ENCODE peak calls at places on chromosomes 12 and 14, in ten cellular contexts. X is fibroblast of the conjunctiva; F is HEK293T; V is activated CD4-positive, alpha-beta T cell treated with anti-CD3 and anti-CD28 coated beads, Interleukin-2, amount 50 U/mL, for 1 hour; I is adipocyte; D is CMK; E is iPS DF 6.9; Z is transverse colon; G is mesendoderm; M is body of pancreas. A is an unnamed sample.

GRCh38 chr12:96387981-96388380 is 12.3 kb downstream of the CDK17 start:
- DNase-seq in E (no peak), Z (no peak), X (no peak), V (no peak), I (no peak), G (no peak), M (no peak), F (no peak), D (no peak), A (no peak)

GRCh38 chr14:33951183-33951840 is 438 bp upstream of the EGLN3 start:
- DNase-seq in X (no peak), Z (no peak), E (no peak), M (no peak), G (peak; percentile 73), I (no peak), V (no peak), F (no peak), D (no peak), A (no peak)

GRCh38 chr12:94127239-94128131 is 20.9 kb upstream of the PLXNC1 start:
- DNase-seq in Z (no peak), E (no peak), I (no peak), G (no peak), F (no peak), D (no peak), X (no peak), V (no peak), M (no peak), A (no peak)

GRCh38 chr14:92880851-92881250 is 42.1 kb upstream of the CHGA start:
- DNase-seq in F (no peak), V (no peak), E (peak; percentile 52), D (no peak), G (peak; percentile 72), Z (no peak), X (peak; percentile 6), I (peak; percentile 40), M (peak; percentile 66), A (no peak)

GRCh38 chr12:2236501-2237294 is 183.9 kb downstream of the CACNA1C start:
- DNase-seq in D (no peak), M (no peak), Z (no peak), V (no peak), I (no peak), F (no peak), X (no peak), E (no peak), G (no peak), A (no peak)

GRCh38 chr12:132937476-132937875 is 18.6 kb downstream of the ZNF605 start:
- DNase-seq in I (no peak), E (no peak), X (no peak), Z (no peak), F (no peak), M (no peak), D (no peak), V (no peak), G (no peak), A (no peak)

GRCh38 chr14:92386165-92386564 is 63.2 kb downstream of the SLC24A4 start:
- DNase-seq in Z (no peak), G (no peak), M (no peak), F (no peak), X (no peak), D (no peak), I (no peak), V (no peak), E (no peak), A (no peak)

GRCh38 chr12:14135996-14136395 is 154.6 kb upstream of the GRIN2B start:
- DNase-seq in E (no peak), I (no peak), M (no peak), F (no peak), Z (no peak), X (no peak), D (no peak), V (no peak), G (peak; percentile 32), A (no peak)

GRCh38 chr14:36553650-36554260 is 28.7 kb downstream of the NKX2-8 start:
- DNase-seq in M (peak; percentile 47), F (peak; percentile 65), X (peak; percentile 30), E (peak; percentile 16), Z (no peak), I (peak; percentile 84), G (peak; percentile 57), V (no peak), D (no peak), A (peak; percentile 6)

GRCh38 chr12:48349471-48349870 is 1.2 kb downstream of the ZNF641 start:
- DNase-seq in D (no peak), F (no peak), M (no peak), V (no peak), Z (no peak), X (peak; percentile 8), E (no peak), I (peak; percentile 60), G (no peak), A (no peak)

GRCh38 chr12:124397399-124397679 is 102.4 kb downstream of the RFLNA start:
- DNase-seq in E (no peak), M (no peak), V (no peak), G (no peak), Z (no peak), I (no peak), D (no peak), X (no peak), F (no peak), A (no peak)

GRCh38 chr14:63200767-63201166 is 3.5 kb upstream of the RHOJ start:
- DNase-seq in X (no peak), D (no peak), V (no peak), Z (no peak), G (no peak), M (no peak), E (no peak), I (no peak), F (no peak), A (no peak)

GRCh38 chr14:75578099-75578785 is at the start of gene FLVCR2:
- DNase-seq in X (peak; percentile 43), V (peak; percentile 59), Z (peak; percentile 91), I (peak; percentile 91), D (no peak), G (peak; percentile 77), M (peak; percentile 83), E (no peak), F (peak; percentile 74), A (peak; percentile 74)

GRCh38 chr12:67807808-67808207 is 159.3 kb downstream of the DYRK2 start:
- DNase-seq in M (no peak), I (peak; percentile 27), G (no peak), F (no peak), D (no peak), E (no peak), Z (no peak), X (no peak), V (no peak), A (no peak)

GRCh38 chr12:122203301-122203967 is at the start of gene B3GNT4:
- DNase-seq in G (peak; percentile 74), X (no peak), D (no peak), I (peak; percentile 76), F (peak; percentile 84), Z (peak; percentile 77), M (peak; percentile 73), E (no peak), V (peak; percentile 71), A (peak; percentile 70)

GRCh38 chr12:92503977-92504966 is 198.5 kb upstream of the PLEKHG7 start:
- DNase-seq in X (no peak), E (no peak), I (no peak), Z (peak; percentile 25), V (no peak), G (no peak), D (no peak), F (no peak), M (peak; percentile 74), A (no peak)

GRCh38 chr12:8018666-8019581 is 13.6 kb upstream of the FOXJ2 start:
- DNase-seq in E (no peak), Z (no peak), M (no peak), F (no peak), X (no peak), V (no peak), D (no peak), G (peak; percentile 91), I (no peak), A (peak; percentile 51)

GRCh38 chr14:22422238-22422637 is 166.8 kb downstream of the DAD1 start:
- DNase-seq in M (peak; percentile 54), D (no peak), V (no peak), Z (no peak), X (no peak), F (no peak), E (no peak), G (no peak), I (no peak), A (peak; percentile 75)

GRCh38 chr12:117342247-117342646 is 19.2 kb downstream of the NOS1 start:
- DNase-seq in F (no peak), M (no peak), D (no peak), V (no peak), G (no peak), Z (no peak), X (no peak), E (no peak), I (no peak), A (no peak)

GRCh38 chr12:121908702-121909101 is 9.7 kb upstream of the CFAP251 start:
- DNase-seq in V (no peak), E (no peak), F (no peak), X (no peak), G (no peak), I (no peak), Z (no peak), D (no peak), M (no peak), A (no peak)

GRCh38 chr12:65121049-65121955 is at the start of gene WIF1:
- DNase-seq in F (peak; percentile 47), E (peak; percentile 31), G (peak; percentile 73), I (peak; percentile 19), D (no peak), X (no peak), V (no peak), Z (peak; percentile 19), M (peak; percentile 28), A (peak; percentile 19)

GRCh38 chr14:49566714-49567113 is 19.5 kb downstream of the RPS29 start:
- DNase-seq in F (no peak), Z (no peak), E (no peak), V (no peak), G (no peak), X (no peak), D (no peak), I (no peak), M (no peak), A (no peak)

GRCh38 chr12:115185529-115185928 is 501.6 kb upstream of the TBX3 start:
- DNase-seq in Z (no peak), F (no peak), E (no peak), G (no peak), I (no peak), V (no peak), X (no peak), M (no peak), D (no peak), A (no peak)

GRCh38 chr14:21095430-21096205 is 2.8 kb downstream of the ZNF219 start:
- DNase-seq in F (no peak), Z (no peak), E (no peak), X (no peak), G (peak; percentile 61), D (no peak), I (peak; percentile 34), V (no peak), M (no peak), A (no peak)

GRCh38 chr14:100531591-100532121 is 55.6 kb downstream of the BEGAIN start:
- DNase-seq in F (no peak), V (no peak), I (no peak), D (no peak), M (no peak), X (no peak), E (no peak), G (no peak), Z (no peak), A (no peak)

GRCh38 chr14:28609228-28609828 is 157.3 kb upstream of the FOXG1 start:
- DNase-seq in G (peak; percentile 66), M (peak; percentile 41), X (peak; percentile 56), V (no peak), D (no peak), E (peak; percentile 39), Z (peak; percentile 35), F (peak; percentile 43), I (peak; percentile 87), A (no peak)

GRCh38 chr14:54769955-54770863 is 132.4 kb downstream of the GCH1 start:
- DNase-seq in M (no peak), G (no peak), V (no peak), D (no peak), F (no peak), E (no peak), X (no peak), I (no peak), Z (no peak), A (no peak)

GRCh38 chr14:96631621-96632362 is 129.6 kb downstream of the PAPOLA start:
- DNase-seq in E (no peak), G (peak; percentile 6), F (peak; percentile 1), I (no peak), D (no peak), X (no peak), M (no peak), V (no peak), Z (peak; percentile 2), A (peak; percentile 1)

A was measured in germinal center.